ENCODE peak calls at places on chromosome 12, in four cellular contexts. J is astrocyte of the spinal cord, V is HFF-Myc, M is fibroblast of lung. K is an unnamed sample.

GRCh38 chr12:67804168-67804567 is 155.6 kb downstream of the DYRK2 start:
- DNase-seq in V (no peak), M (no peak), J (no peak), K (no peak)

GRCh38 chr12:108604208-108604941 is 6.5 kb upstream of the TMEM119 start:
- DNase-seq in M (no peak), J (no peak), V (no peak), K (no peak)

GRCh38 chr12:106369624-106370346 is 12.2 kb downstream of the POLR3B start:
- DNase-seq in J (peak), V (no peak), M (peak), K (no peak)

GRCh38 chr12:7934153-7934552 is 1.8 kb downstream of the SLC2A3 start:
- DNase-seq in M (no peak), J (no peak), V (no peak), K (no peak)

GRCh38 chr12:85979641-85980040 is 105.5 kb downstream of the NTS start:
- DNase-seq in V (no peak), M (no peak), J (no peak), K (no peak)

GRCh38 chr12:26872623-26873022 is 39.6 kb upstream of the ITPR2 start:
- DNase-seq in V (no peak), M (no peak), J (no peak), K (no peak)

GRCh38 chr12:87163122-87163521 is 866.1 kb downstream of the C12orf50 start:
- DNase-seq in J (no peak), M (no peak), V (no peak), K (no peak)

GRCh38 chr12:50275545-50275944 is 7.8 kb downstream of the LIMA1 start:
- DNase-seq in J (no peak), V (no peak), M (no peak), K (no peak)

GRCh38 chr12:98852181-98852580 is 207.1 kb downstream of the APAF1 start:
- DNase-seq in V (no peak), J (no peak), M (no peak), K (no peak)

GRCh38 chr12:89597770-89598169 is 71.9 kb upstream of the POC1B start:
- DNase-seq in M (no peak), J (no peak), V (no peak), K (no peak)

GRCh38 chr12:111368291-111368683 is 608 bp downstream of the PHETA1 start:
- DNase-seq in V (no peak), J (no peak), M (peak), K (no peak)

GRCh38 chr12:14567311-14568195 is at the start of gene PLBD1:
- DNase-seq in J (peak), M (peak), V (no peak), K (no peak)
- H3K4me3 ChIP-seq in J (peak), M (peak), V (peak), K (peak)

GRCh38 chr12:119318811-119319210 is 15.7 kb upstream of the CCDC60 start:
- DNase-seq in J (no peak), V (no peak), M (no peak), K (no peak)

GRCh38 chr12:119322324-119322723 is 12.2 kb upstream of the CCDC60 start:
- DNase-seq in J (no peak), V (no peak), M (no peak), K (no peak)

GRCh38 chr12:119320678-119321077 is 13.9 kb upstream of the CCDC60 start:
- DNase-seq in J (no peak), M (no peak), V (no peak), K (no peak)

GRCh38 chr12:119314290-119314689 is 20.2 kb upstream of the CCDC60 start:
- DNase-seq in M (no peak), J (no peak), V (no peak), K (no peak)

GRCh38 chr12:119319638-119320037 is 14.9 kb upstream of the CCDC60 start:
- DNase-seq in J (no peak), V (no peak), M (no peak), K (no peak)
- TF ChIP-seq CTCF in J (no peak), V (no peak), M (no peak), K (no peak)

DNA sequence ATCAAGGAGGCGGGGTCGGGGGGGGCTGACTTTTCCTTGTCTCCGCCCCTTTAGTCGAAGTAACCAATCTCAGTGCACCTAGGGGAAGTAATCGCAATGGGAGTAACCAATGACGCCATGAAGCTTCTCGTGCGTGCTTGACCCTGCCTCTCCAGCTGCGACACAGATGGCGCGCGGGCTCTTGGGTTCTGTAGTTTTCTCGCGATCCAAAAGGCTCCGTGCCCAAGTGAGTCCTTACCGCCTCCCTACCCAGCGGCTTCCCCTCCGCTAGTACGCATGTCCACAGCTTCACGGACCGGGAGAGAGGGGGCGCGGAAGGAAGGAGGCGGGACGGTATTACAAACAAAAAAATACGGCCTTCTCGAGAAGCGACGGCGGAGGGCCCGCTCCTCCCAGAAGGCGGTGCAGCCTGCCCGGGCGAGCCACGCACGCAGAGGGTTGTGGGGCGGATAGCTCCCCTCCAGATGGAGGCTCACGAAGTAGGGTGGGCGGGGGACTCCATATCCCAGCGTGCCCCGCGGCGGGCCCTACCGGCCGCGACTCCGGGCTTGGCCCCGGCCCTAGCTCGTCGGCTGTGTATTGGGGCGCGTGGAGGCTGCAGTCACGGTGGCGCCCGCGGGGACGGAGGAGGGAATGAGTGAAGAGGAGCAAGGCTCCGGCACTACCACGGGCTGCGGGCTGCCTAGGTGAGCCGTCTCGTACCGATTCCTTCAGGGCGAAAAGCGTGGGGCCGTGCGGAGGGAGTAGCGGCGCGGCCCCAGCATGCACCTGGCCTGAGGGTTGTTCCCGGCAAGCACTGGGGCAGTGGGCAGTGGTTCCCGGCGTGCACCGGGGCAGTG is at the start of gene TARBP2:
- DNase-seq in M (peak), J (peak), V (peak), K (peak)
- H3K4me3 ChIP-seq in M (peak), J (peak), V (peak), K (peak)

GRCh38 chr12:132190012-132190755 is 45.9 kb downstream of the NOC4L start:
- DNase-seq in J (no peak), M (no peak), V (no peak), K (no peak)

GRCh38 chr12:132190834-132191500 is 46.7 kb downstream of the NOC4L start:
- DNase-seq in V (no peak), J (no peak), M (no peak), K (no peak)

GRCh38 chr12:132194056-132194455 is 49.8 kb downstream of the NOC4L start:
- DNase-seq in V (no peak), M (no peak), J (no peak), K (no peak)

GRCh38 chr12:132189378-132190011 is 45.2 kb downstream of the NOC4L start:
- DNase-seq in V (peak), J (peak), M (peak), K (peak)

DNA sequence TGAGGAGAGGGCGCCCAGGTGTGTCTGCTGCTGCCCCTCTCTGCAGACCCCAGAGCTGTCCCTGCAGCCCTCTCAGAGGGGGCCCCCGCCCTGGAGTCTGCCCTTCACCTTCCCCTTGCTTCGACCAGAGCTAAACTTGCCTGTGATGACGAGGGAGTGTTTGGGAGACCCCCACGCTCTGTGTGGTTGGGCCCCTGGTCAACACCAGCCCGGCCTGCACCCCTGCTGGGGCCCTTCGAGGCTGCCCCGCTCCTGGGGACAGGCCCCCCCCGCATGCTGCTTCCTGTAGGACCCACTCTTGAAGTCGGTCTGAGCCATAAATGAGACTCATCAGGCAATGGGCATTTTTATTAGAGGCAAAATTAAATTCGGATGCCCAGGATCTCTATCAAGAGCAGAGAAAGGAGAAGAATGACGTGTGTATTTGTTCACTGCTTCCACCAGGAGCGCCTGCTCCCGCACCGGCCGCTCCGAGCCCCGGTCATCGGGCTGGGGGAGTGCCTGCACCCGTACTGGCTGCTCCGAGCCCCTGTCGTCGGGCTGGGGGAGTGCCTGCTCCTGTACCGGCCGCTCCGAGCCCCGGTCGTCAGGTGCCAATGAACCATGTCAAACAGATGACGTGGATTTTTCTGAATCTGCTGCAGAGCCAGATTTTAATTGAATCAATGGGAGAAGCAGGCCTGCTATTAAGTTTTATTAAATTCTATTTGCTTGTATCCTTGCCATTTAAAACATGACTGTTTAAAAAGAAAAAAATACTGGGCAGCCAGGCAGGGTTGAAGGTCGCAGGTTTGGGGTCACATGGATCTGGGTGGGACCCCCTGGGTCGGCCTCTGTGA is 47.7 kb downstream of the NOC4L start:
- DNase-seq in V (no peak), J (no peak), M (no peak), K (no peak)
- TF ChIP-seq CTCF in V (no peak), J (no peak), M (no peak), K (no peak)

GRCh38 chr12:129351481-129351880 is 498.2 kb downstream of the GLT1D1 start:
- DNase-seq in J (no peak), M (no peak), V (no peak), K (no peak)

GRCh38 chr12:129363041-129363440 is 509.8 kb downstream of the GLT1D1 start:
- DNase-seq in V (no peak), J (no peak), M (no peak), K (no peak)

DNA sequence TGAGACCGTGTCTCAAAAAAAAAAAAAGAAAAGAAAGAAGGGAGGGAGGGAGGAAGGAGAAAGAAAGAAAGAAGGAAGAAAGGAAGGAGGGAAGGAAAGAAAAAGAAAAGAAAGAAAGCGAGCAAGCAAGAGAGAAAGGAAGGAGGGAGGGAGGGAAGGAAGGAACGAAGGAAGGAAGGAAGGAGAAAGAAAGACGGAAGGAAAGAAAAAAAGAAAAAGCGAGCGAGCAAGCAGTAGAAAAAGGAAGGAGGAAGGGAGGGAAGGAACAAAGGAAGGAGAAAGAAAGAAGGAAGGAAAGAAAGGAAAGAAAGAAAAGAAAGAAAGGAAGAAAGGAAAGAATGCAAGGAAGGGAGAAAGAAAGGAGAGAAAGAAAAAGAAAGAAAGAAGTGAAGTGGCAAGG is 504.0 kb downstream of the GLT1D1 start:
- DNase-seq in J (no peak), M (no peak), V (no peak), K (no peak)
- H3K4me3 ChIP-seq in J (no peak), M (no peak), V (no peak), K (no peak)

DNA sequence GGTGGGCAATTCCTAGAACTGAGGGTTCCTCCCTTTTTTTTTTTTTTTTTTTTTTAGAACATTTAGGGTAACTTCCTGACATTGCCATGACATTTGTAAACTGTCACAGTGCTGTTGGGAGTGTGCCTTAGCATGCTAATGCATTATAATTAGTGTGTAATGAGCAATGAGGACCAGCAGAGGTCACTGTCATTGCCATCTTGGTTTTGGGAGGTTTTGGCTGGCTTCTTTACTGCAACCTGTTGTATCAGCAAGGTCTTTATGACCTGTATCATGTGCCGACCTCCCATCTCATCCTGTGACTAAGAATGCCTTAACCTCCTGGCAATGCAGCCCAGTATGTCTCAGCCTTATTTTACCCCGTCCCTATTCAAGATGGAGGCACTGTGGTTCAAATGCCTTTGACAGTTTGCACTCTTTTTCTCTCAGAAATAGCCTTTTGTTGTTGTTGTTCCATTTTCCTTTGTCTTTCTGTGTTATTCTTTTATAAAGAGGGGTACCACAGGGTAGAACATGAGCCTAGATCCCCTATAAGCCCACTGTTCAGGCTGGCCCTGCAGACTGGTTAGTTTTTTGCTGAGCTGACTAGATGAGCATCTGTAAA is 75.6 kb upstream of the DCD start:
- DNase-seq in M (peak), V (peak), J (no peak), K (no peak)
- TF ChIP-seq CTCF in M (peak), V (peak), J (peak), K (peak)

DNA sequence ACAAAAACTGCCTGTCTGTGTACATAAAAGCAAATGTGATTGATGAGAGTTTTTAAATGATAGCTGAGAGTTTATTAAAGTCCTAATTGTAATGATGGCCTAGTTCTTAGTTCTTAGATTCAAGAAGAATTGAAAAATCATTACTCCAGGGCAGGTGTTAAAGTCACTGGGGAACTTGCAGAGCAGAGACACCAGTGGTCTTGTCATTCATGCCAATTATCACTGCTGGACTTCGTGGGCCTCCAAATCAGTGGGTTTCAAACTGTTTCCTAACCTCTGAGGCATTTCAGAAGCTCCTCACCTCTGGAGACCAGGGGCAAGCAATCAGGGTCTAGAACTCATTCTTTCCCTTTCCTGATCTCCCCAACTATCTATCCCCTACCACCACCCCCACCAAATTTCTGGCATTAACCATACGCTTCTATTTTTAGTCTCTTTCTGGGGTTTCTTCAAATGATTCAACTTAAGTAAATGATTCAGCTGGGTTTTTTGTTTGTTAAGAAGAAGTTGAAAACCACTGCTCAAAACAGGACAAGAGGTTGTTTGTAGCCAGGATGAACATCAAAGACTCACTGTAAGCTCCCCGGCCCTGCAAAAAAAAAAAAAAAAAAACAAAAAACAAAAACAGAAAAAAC is 80.1 kb downstream of the CEP83 start:
- DNase-seq in J (no peak), M (no peak), V (no peak), K (no peak)
- H3K4me3 ChIP-seq in J (no peak), M (no peak), V (no peak), K (no peak)

K was measured in AG04449.